ENCODE peak calls at places on chromosomes 4 and X, in nine cellular contexts. U, T, O, D, G, B, K, M and I are unnamed samples.

GRCh38 chr4:52788806-52789205 is 37.6 kb upstream of the ERVMER34-1 start:
- DNase-seq in T (no peak), K (no peak), M (no peak), B (no peak), D (no peak), U (no peak), O (no peak), G (no peak), I (no peak)

GRCh38 chrX:69079278-69079677 is 86.0 kb downstream of the PJA1 start:
- DNase-seq in G (no peak), O (no peak), M (no peak), U (no peak), D (no peak), B (no peak), T (no peak), K (no peak), I (no peak)

GRCh38 chr4:47469951-47470350 is 6.4 kb upstream of the COMMD8 start:
- DNase-seq in B (no peak), M (no peak), O (no peak), T (no peak), D (no peak), G (no peak), K (no peak), U (no peak), I (no peak)

GRCh38 chrX:38061335-38061734 is 55.0 kb downstream of the SYTL5 start:
- DNase-seq in O (no peak), K (no peak), D (no peak), U (no peak), B (no peak), M (no peak), G (no peak), T (peak; percentile 13), I (no peak)

GRCh38 chr4:21699437-21699836 is 249.1 kb downstream of the KCNIP4 start:
- DNase-seq in T (no peak), U (no peak), M (no peak), O (no peak), D (no peak), K (no peak), B (no peak), G (no peak), I (no peak)

GRCh38 chr4:24226018-24226417 is 336.2 kb upstream of the PPARGC1A start:
- DNase-seq in K (no peak), G (no peak), D (no peak), U (no peak), M (no peak), T (no peak), B (no peak), O (no peak), I (no peak)

GRCh38 chr4:8035371-8035780 is 95.7 kb upstream of the AFAP1 start:
- DNase-seq in U (peak; percentile 63), T (no peak), O (no peak), M (no peak), D (no peak), B (no peak), G (no peak), K (no peak), I (peak; percentile 83)

GRCh38 chrX:14359316-14359715 is 170.0 kb upstream of the GLRA2 start:
- DNase-seq in O (no peak), U (no peak), M (no peak), G (no peak), B (no peak), D (no peak), T (no peak), K (no peak), I (no peak)

GRCh38 chr4:151676301-151676700 is 84.5 kb downstream of the GATB start:
- DNase-seq in M (no peak), U (no peak), B (no peak), D (no peak), T (no peak), G (no peak), O (peak; percentile 61), K (no peak), I (no peak)

GRCh38 chr4:70737006-70737405 is 15.2 kb downstream of the RUFY3 start:
- DNase-seq in U (peak; percentile 79), B (no peak), O (no peak), K (no peak), D (no peak), T (no peak), G (no peak), M (no peak), I (no peak)

GRCh38 chr4:78136109-78137081 is 79.3 kb downstream of the FRAS1 start:
- DNase-seq in B (no peak), T (no peak), K (no peak), D (no peak), G (no peak), M (no peak), O (no peak), U (no peak), I (no peak)

GRCh38 chr4:168900080-168900479 is 110.0 kb downstream of the CBR4 start:
- DNase-seq in B (no peak), M (no peak), D (no peak), K (no peak), U (peak; percentile 66), O (no peak), G (no peak), T (no peak), I (no peak)

GRCh38 chr4:52317361-52317879 is 266.3 kb downstream of the SPATA18 start:
- DNase-seq in B (no peak), D (no peak), G (no peak), M (no peak), T (no peak), K (no peak), O (no peak), U (no peak), I (no peak)